ENCODE peak calls at places on chromosomes 1 and 21, in six cellular contexts. G is small intestine; V is body of pancreas; X is ovary; U is fibroblast of lung; A is CD8-positive, alpha-beta memory T cell. Z is an unnamed sample.

GRCh38 chr1:219882116-219882515 is 46.2 kb downstream of the SLC30A10 start:
- DNase-seq in U (no peak), V (no peak), A (no peak), G (no peak), X (no peak), Z (no peak)

GRCh38 chr1:227764019-227764391 is 28.8 kb downstream of the SNAP47 start:
- DNase-seq in G (no peak), X (no peak), V (no peak), A (no peak), U (peak), Z (no peak)

GRCh38 chr21:32771134-32771523 is 426 bp downstream of the PAXBP1 start:
- DNase-seq in U (peak), V (peak), X (peak), G (peak), A (peak), Z (no peak)

GRCh38 chr21:28333455-28334108 is 659.1 kb downstream of the LTN1 start:
- DNase-seq in A (no peak), X (no peak), G (no peak), V (no peak), U (peak), Z (no peak)

GRCh38 chr21:42135386-42136040 is 64.4 kb downstream of the UMODL1 start:
- DNase-seq in V (no peak), G (no peak), U (no peak), X (no peak), A (no peak), Z (no peak)

GRCh38 chr1:192232859-192233417 is 74.7 kb downstream of the RGS18 start:
- DNase-seq in A (no peak), G (no peak), X (no peak), V (no peak), U (no peak), Z (no peak)

GRCh38 chr1:244735854-244736561 is 83.1 kb downstream of the DESI2 start:
- DNase-seq in V (no peak), U (peak), G (no peak), X (no peak), A (no peak), Z (no peak)

GRCh38 chr1:182193908-182194550 is 132.5 kb upstream of the ZNF648 start:
- DNase-seq in X (peak), A (no peak), G (no peak), V (peak), U (peak), Z (no peak)

GRCh38 chr1:150066838-150067183 is 765 bp upstream of the VPS45 start:
- DNase-seq in A (peak), V (no peak), G (peak), U (no peak), X (no peak), Z (peak)

GRCh38 chr1:9233241-9233941 is 1.2 kb upstream of the H6PD start:
- DNase-seq in G (no peak), U (peak), V (peak), A (no peak), X (peak), Z (no peak)

GRCh38 chr1:15212216-15212988 is 34.6 kb upstream of the FHAD1 start:
- DNase-seq in U (no peak), V (no peak), G (no peak), X (no peak), A (no peak), Z (no peak)

GRCh38 chr1:231421616-231421970 is 494 bp downstream of the EGLN1 start:
- DNase-seq in U (peak), A (peak), V (peak), G (no peak), X (peak), Z (no peak)

GRCh38 chr1:107953551-107953950 is 11.4 kb downstream of the VAV3 start:
- DNase-seq in U (no peak), G (no peak), X (no peak), V (no peak), A (no peak), Z (no peak)

GRCh38 chr1:25621876-25622275 is 5.3 kb downstream of the MAN1C1 start:
- DNase-seq in V (no peak), A (no peak), X (no peak), G (no peak), U (no peak), Z (no peak)

GRCh38 chr1:2378441-2378851 is 12.9 kb downstream of the MORN1 start:
- DNase-seq in A (no peak), V (no peak), X (no peak), G (peak), U (no peak), Z (no peak)

GRCh38 chr1:1318131-1318652 is 6.3 kb downstream of the INTS11 start:
- DNase-seq in G (peak), X (peak), U (peak), V (peak), A (no peak), Z (no peak)

GRCh38 chr1:180842890-180843289 is 69.8 kb upstream of the KIAA1614 start:
- DNase-seq in G (no peak), U (peak), X (no peak), A (no peak), V (no peak), Z (no peak)

GRCh38 chr1:117825414-117825813 is 104.0 kb downstream of the GDAP2 start:
- DNase-seq in U (no peak), A (no peak), V (no peak), G (no peak), X (no peak), Z (no peak)
- H3K27ac ChIP-seq in U (peak), A (no peak), V (peak), G (no peak), X (no peak), Z (no peak)

DNA sequence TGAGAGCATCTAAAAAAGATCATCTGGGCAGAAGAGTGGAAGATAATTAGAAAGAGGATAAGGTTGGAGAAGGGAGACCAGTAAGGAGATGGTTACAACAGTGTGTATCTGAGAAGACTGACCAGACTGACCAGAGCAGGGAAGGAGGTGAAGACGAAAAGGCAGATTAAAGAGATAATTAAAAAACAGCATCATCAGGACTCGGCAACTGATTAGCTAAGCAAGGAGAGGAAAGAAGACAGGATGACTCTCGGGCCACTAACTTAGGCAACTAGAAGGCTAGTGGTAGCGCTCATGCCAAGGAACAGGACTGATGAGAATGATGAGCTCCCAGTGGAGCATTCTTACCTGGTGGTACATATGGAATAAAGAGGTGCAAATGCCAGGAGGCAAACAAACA is 3.9 kb downstream of the RBM34 start:
- DNase-seq in U (no peak), X (no peak), G (no peak), V (no peak), A (no peak), Z (no peak)
- H3K4me3 ChIP-seq in U (no peak), X (no peak), G (no peak), V (no peak), A (no peak), Z (no peak)

GRCh38 chr1:156245451-156246232 is 2.2 kb downstream of the PAQR6 start:
- DNase-seq in V (peak), G (peak), A (peak), X (no peak), U (peak), Z (no peak)
- H3K27ac ChIP-seq in V (no peak), G (peak), A (no peak), X (no peak), U (no peak), Z (no peak)

DNA sequence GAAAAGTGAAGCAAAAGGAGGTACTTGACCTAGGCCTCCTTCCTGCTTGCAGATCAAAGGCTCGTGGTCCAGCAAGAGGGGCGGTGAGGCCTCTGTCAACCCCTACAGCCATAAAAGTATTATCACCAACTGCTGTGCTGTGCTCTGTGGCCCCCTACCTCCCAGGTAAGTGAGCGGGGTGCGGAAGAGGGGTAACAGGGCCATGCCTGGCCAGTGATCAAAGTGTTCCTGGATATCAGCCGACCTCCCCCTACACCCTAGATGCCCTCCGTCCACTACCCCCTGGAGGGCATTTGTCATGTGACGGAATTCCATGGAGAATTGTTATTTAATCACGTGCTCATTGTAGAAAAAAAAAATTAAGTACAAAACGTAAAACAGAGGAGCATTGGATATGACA is 10.2 kb upstream of the SFN start:
- DNase-seq in A (no peak), U (no peak), G (no peak), V (no peak), X (no peak), Z (no peak)
- H3K4me3 ChIP-seq in A (no peak), U (no peak), G (no peak), V (no peak), X (no peak), Z (no peak)

DNA sequence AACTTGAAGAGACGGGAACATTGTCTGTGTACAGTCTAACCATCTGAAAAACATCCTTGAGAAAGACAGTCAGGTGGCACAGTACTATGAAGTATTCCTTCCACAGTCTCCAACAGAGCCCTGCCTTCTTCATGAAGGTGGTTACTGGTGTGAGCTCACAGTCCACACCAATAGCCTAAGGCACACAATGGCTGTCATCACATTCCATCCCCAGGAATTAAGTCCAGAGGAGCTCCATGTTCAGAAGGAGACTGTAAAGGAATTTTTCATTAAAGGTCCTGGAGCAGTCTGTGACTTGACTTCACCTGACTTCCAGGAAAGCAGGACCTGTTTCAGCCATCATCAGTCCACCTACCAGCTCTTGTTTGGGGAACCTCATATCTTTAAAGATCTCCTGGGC is 180.2 kb downstream of the C1orf21 start:
- DNase-seq in X (no peak), G (no peak), V (no peak), A (no peak), U (peak), Z (no peak)
- H3K27ac ChIP-seq in X (no peak), G (no peak), V (no peak), A (no peak), U (no peak), Z (no peak)